ENCODE peak calls at places on chromosome 18, in seven cellular contexts. F is SK-N-SH, Y is HepG2, E is GM12878, I is HCT116, U is K562, Z is Panc1. M is an unnamed sample.

GRCh38 chr18:7663305-7664023 is 96.3 kb downstream of the PTPRM start:
- DNase-seq in F (no peak), Y (no peak), U (no peak), E (no peak), I (no peak), Z (no peak), M (no peak)

GRCh38 chr18:13629841-13630747 is 96.3 kb downstream of the FAM210A start:
- DNase-seq in I (peak; percentile 48), U (peak; percentile 74), Y (peak; percentile 67), Z (peak; percentile 17), F (peak; percentile 91), E (peak; percentile 48), M (no peak)

GRCh38 chr18:35571138-35571537 is 10.4 kb upstream of the GALNT1 start:
- DNase-seq in Z (no peak), Y (no peak), U (no peak), F (no peak), E (no peak), I (no peak), M (no peak)

GRCh38 chr18:23114171-23114881 is 21.0 kb upstream of the CABLES1 start:
- DNase-seq in I (no peak), F (no peak), Z (no peak), E (no peak), Y (no peak), U (no peak), M (no peak)

GRCh38 chr18:2826581-2826980 is 20.2 kb upstream of the EMILIN2 start:
- DNase-seq in Z (no peak), F (no peak), U (peak; percentile 33), Y (no peak), I (no peak), E (no peak), M (no peak)

GRCh38 chr18:71045331-71046065 is 756.7 kb downstream of the SOCS6 start:
- DNase-seq in Z (no peak), E (no peak), Y (no peak), U (no peak), I (no peak), F (no peak), M (no peak)

GRCh38 chr18:40534748-40535147 is 1420.3 kb upstream of the PIK3C3 start:
- DNase-seq in U (no peak), I (no peak), Y (no peak), E (no peak), F (no peak), Z (no peak), M (no peak)

GRCh38 chr18:10851824-10852225 is 297.5 kb downstream of the PIEZO2 start:
- DNase-seq in I (peak; percentile 27), Z (peak; percentile 12), U (peak; percentile 63), Y (peak; percentile 57), F (peak; percentile 29), E (peak; percentile 61), M (no peak)

GRCh38 chr18:70280007-70280925 is 8.6 kb upstream of the SOCS6 start:
- DNase-seq in Z (no peak), F (no peak), U (no peak), E (no peak), Y (no peak), I (peak; percentile 88), M (no peak)

GRCh38 chr18:13465476-13465875 is 246.9 kb downstream of the LDLRAD4 start:
- DNase-seq in Y (no peak), Z (no peak), F (no peak), E (no peak), U (no peak), I (no peak), M (no peak)

GRCh38 chr18:11830585-11830984 is 20.6 kb upstream of the CHMP1B start:
- DNase-seq in E (no peak), Y (no peak), F (no peak), Z (no peak), I (no peak), U (no peak), M (no peak)

DNA sequence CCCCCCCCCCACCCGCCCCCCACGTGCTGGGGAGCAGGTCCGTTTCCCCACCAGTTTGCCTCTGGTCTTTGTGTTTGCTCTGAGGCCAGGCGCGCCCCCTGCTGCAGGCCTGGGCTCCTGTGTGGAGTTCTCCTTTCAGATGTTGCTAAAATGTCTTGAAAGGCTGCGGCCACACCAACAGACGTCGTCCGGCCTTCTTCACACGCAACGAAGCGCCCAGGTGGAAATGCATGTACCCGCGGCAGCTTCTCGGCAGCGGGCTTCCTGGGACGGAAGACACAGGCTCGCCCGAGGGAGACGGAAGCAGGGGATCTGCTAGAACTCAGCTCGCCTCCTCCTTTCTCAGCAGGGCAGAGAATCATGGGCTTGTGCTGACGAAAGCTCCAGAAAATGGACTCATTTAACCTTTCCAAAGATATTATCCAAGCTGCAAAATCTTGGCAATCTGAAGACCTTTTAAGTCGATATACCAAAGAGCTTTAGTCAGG is 125.3 kb upstream of the ZNF516 start:
- DNase-seq in U (peak; percentile 17), Z (peak; percentile 12), E (peak; percentile 9), Y (no peak), F (no peak), I (peak; percentile 34), M (no peak)
- TF ChIP-seq SIN3A in U (no peak), Z (no peak), E (no peak), Y (no peak), F (no peak), I (no peak), M (peak; percentile 15)

GRCh38 chr18:58309099-58309498 is 265.1 kb downstream of the NEDD4L start:
- DNase-seq in F (no peak), E (no peak), Y (no peak), Z (no peak), I (no peak), U (no peak), M (no peak)

GRCh38 chr18:58308463-58308862 is 264.4 kb downstream of the NEDD4L start:
- DNase-seq in Y (no peak), F (no peak), U (no peak), Z (no peak), I (no peak), E (no peak), M (no peak)

GRCh38 chr18:58305792-58306191 is 261.8 kb downstream of the NEDD4L start:
- DNase-seq in Y (no peak), F (no peak), I (no peak), Z (no peak), U (no peak), E (no peak), M (no peak)

GRCh38 chr18:58309610-58310239 is 265.7 kb downstream of the NEDD4L start:
- DNase-seq in I (no peak), E (no peak), U (no peak), F (no peak), Y (no peak), Z (no peak), M (no peak)

GRCh38 chr18:58307441-58307840 is 263.4 kb downstream of the NEDD4L start:
- DNase-seq in U (no peak), I (no peak), Y (no peak), F (no peak), Z (no peak), E (no peak), M (no peak)
- TF ChIP-seq SIN3A in U (no peak), I (no peak), Y (no peak), F (no peak), Z (no peak), E (no peak), M (no peak)

DNA sequence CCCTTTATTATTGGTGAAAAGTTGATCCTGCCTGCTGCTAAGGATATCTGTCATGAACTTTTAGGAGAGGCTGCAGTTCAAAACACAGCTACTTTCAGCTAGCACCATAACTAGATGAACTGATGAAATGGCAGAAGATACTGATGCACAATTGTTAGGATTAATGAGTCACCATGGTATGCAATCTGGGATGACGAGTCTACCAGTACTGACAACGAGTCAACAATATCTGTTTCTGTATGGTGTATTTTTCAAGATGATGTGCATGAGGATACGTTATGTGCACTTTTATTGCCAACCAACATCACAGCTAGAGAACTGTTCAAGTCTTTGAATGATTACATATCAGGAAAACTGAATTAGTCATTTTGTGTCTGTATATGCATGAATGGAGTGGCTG is 68.7 kb downstream of the NETO1 start:
- DNase-seq in U (no peak), F (no peak), Y (no peak), Z (no peak), I (no peak), E (no peak), M (no peak)
- TF ChIP-seq SIN3A in U (no peak), F (no peak), Y (no peak), Z (no peak), I (no peak), E (no peak), M (no peak)

GRCh38 chr18:63293930-63294329 is 25.6 kb downstream of the BCL2 start:
- DNase-seq in F (no peak), I (no peak), E (no peak), U (no peak), Y (no peak), Z (no peak), M (no peak)

GRCh38 chr18:63286926-63287325 is 32.6 kb downstream of the BCL2 start:
- DNase-seq in U (no peak), Z (no peak), E (no peak), Y (no peak), F (no peak), I (no peak), M (no peak)

GRCh38 chr18:63291278-63291677 is 28.3 kb downstream of the BCL2 start:
- DNase-seq in E (no peak), I (no peak), Z (no peak), Y (no peak), U (no peak), F (no peak), M (no peak)

GRCh38 chr18:63292844-63293683 is 26.5 kb downstream of the BCL2 start:
- DNase-seq in Z (no peak), E (no peak), I (no peak), F (no peak), U (no peak), Y (no peak), M (no peak)

DNA sequence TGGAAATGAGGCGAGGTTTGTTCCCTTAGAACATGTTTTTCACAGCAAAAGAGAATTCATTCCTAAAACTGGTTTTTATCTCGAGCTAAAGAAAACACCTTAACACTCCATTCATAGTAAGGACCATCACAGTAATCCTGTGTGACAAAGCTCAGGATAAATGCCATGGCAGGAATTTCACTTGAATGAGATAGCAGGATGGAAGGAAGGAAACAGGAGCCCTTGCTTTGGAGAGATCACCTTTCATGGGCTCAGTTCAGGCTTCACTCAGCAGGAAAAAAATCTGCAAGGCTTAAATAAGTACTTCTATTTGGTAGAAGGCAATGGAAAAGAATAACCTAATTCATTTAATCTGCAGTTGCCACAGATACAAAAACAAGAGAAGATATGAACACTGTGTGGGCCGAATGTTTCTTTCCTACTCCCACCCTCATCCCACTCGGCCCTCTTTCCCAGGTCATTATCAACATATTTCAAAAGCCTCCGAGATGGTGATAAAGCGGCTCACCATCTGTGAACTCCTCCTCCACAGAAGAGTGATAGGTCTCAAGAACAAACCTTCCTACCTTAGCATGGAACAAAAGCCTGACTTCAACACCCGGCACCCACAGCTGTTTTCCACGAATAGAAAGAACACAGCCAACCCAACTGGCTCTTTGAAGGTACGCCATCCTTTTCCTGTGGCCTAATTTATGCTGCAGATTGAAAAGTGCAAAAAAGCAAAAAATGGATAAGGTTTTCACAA is 28.9 kb downstream of the BCL2 start:
- DNase-seq in Y (no peak), I (no peak), U (no peak), E (no peak), F (no peak), Z (no peak), M (no peak)
- TF ChIP-seq SIN3A in Y (no peak), I (no peak), U (no peak), E (no peak), F (no peak), Z (no peak), M (no peak)